ENCODE peak calls at places on chromosomes 7 and 10, in six cellular contexts. C is IMR-90, P is mesenchymal stem cell, U is H1, S is mesendoderm, J is neuronal stem cell. F is an unnamed sample.

GRCh38 chr10:98170249-98171117 is 36.0 kb downstream of the R3HCC1L start:
- DNase-seq in C (peak), P (peak), U (peak), S (peak), J (peak), F (peak)

GRCh38 chr10:44572146-44572545 is 187.2 kb upstream of the CXCL12 start:
- DNase-seq in C (no peak), P (no peak), U (no peak), S (no peak), J (no peak), F (no peak)

GRCh38 chr10:114538544-114538906 is 119.5 kb downstream of the ABLIM1 start:
- DNase-seq in C (no peak), P (no peak), U (peak), S (no peak), J (no peak), F (peak)

GRCh38 chr7:143384741-143385631 is 3.8 kb downstream of the ZYX start:
- DNase-seq in C (no peak), P (no peak), U (no peak), S (no peak), J (no peak), F (peak)

GRCh38 chr10:5151076-5151475 is 33.9 kb downstream of the AKR1C8 start:
- DNase-seq in C (no peak), P (no peak), U (no peak), S (no peak), J (no peak), F (no peak)

GRCh38 chr10:1525354-1526162 is 211.8 kb downstream of the ADARB2 start:
- DNase-seq in C (no peak), P (no peak), U (no peak), S (no peak), J (no peak), F (no peak)

GRCh38 chr10:13816195-13816926 is 229.6 kb downstream of the PRPF18 start:
- DNase-seq in C (peak), P (peak), U (no peak), S (no peak), J (no peak), F (no peak)

GRCh38 chr7:123846217-123846891 is 1.4 kb downstream of the HYAL4 start:
- DNase-seq in C (no peak), P (no peak), U (no peak), S (peak), J (no peak), F (no peak)

GRCh38 chr7:135205850-135206249 is 5.5 kb downstream of the WDR91 start:
- DNase-seq in C (no peak), P (no peak), U (no peak), S (no peak), J (no peak), F (no peak)

GRCh38 chr7:154892459-154892858 is 110.5 kb downstream of the PAXIP1 start:
- DNase-seq in C (no peak), P (no peak), U (peak), S (peak), J (no peak), F (peak)

GRCh38 chr10:50605280-50606270 is 18.2 kb downstream of the SGMS1 start:
- DNase-seq in C (peak), P (peak), U (no peak), S (no peak), J (no peak), F (no peak)

GRCh38 chr10:97898429-97898828 is 48.8 kb downstream of the GOLGA7B start:
- DNase-seq in C (no peak), P (no peak), U (no peak), S (no peak), J (no peak), F (no peak)

GRCh38 chr10:117201826-117202225 is 4.5 kb downstream of the KCNK18 start:
- DNase-seq in C (no peak), P (no peak), U (no peak), S (no peak), J (no peak), F (no peak)

GRCh38 chr7:68288099-68288498 is 1291.5 kb downstream of the TYW1 start:
- DNase-seq in C (no peak), P (no peak), U (no peak), S (no peak), J (no peak), F (no peak)

GRCh38 chr10:52066383-52066782 is 247.7 kb upstream of the DKK1 start:
- DNase-seq in C (no peak), P (no peak), U (no peak), S (peak), J (no peak), F (peak)

GRCh38 chr7:152313879-152314604 is 121.8 kb downstream of the KMT2C start:
- DNase-seq in C (peak), P (peak), U (no peak), S (no peak), J (no peak), F (no peak)

GRCh38 chr7:82839555-82839954 is 323.1 kb downstream of the PCLO start:
- DNase-seq in C (no peak), P (no peak), U (no peak), S (peak), J (no peak), F (no peak)

GRCh38 chr7:156001496-156002260 is 189.4 kb upstream of the SHH start:
- DNase-seq in C (no peak), P (no peak), U (no peak), S (no peak), J (no peak), F (peak)

GRCh38 chr7:81367335-81367801 is 402.5 kb downstream of the HGF start:
- DNase-seq in C (peak), P (peak), U (no peak), S (no peak), J (no peak), F (no peak)

GRCh38 chr10:121942749-121943148 is 14.9 kb upstream of the ATE1 start:
- DNase-seq in C (peak), P (peak), U (no peak), S (no peak), J (no peak), F (no peak)

GRCh38 chr10:24603333-24603732 is 120.4 kb downstream of the ARHGAP21 start:
- DNase-seq in C (peak), P (peak), U (no peak), S (no peak), J (no peak), F (no peak)

GRCh38 chr10:113854757-113855626 is 531 bp downstream of the NHLRC2 start:
- DNase-seq in C (peak), P (peak), U (peak), S (peak), J (no peak), F (peak)

GRCh38 chr10:125868372-125868975 is 12.6 kb downstream of the DHX32 start:
- DNase-seq in C (peak), P (peak), U (no peak), S (peak), J (no peak), F (no peak)

GRCh38 chr10:73871915-73872710 is 2.2 kb downstream of the CAMK2G start:
- DNase-seq in C (peak), P (peak), U (no peak), S (peak), J (no peak), F (no peak)

GRCh38 chr7:90655566-90655965 is 59.4 kb downstream of the CDK14 start:
- DNase-seq in C (peak), P (peak), U (no peak), S (no peak), J (no peak), F (no peak)

DNA sequence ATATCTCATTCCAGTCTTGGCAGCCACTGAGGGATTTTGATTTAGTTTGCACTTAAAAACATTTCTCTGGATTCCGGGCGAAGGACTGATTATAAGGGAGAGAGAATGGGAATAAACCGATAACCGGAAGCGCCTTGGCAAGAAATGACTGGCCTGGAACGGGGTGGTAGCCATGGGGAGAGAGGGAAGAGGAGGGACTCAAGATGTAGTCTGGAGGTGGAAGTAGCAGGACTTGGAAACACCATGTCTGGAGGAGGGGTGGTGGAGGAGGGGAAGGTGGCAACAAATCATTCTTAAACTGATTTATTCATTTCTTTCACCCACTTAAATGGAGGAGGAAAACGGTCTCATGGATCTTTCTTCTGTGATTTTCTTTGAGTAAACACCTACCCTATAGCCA is 238.1 kb downstream of the REEP3 start:
- DNase-seq in C (no peak), P (no peak), U (no peak), S (no peak), J (no peak), F (no peak)
- H3K27ac ChIP-seq in C (no peak), P (no peak), U (no peak), S (no peak), J (no peak), F (no peak)

GRCh38 chr7:35793225-35793579 is 7.7 kb upstream of the SEPTIN7 start:
- DNase-seq in C (peak), P (peak), U (no peak), S (peak), J (no peak), F (no peak)

GRCh38 chr7:35799846-35800717 is 775 bp upstream of the SEPTIN7 start:
- DNase-seq in C (peak), P (peak), U (peak), S (peak), J (peak), F (peak)

GRCh38 chr7:35800718-35801391 is at the start of gene SEPTIN7:
- DNase-seq in C (peak), P (peak), U (peak), S (peak), J (peak), F (peak)

GRCh38 chr7:35801392-35802101 is 690 bp downstream of the SEPTIN7 start:
- DNase-seq in C (peak), P (peak), U (peak), S (peak), J (peak), F (peak)

GRCh38 chr7:35797311-35797710 is 3.5 kb upstream of the SEPTIN7 start:
- DNase-seq in C (no peak), P (no peak), U (no peak), S (no peak), J (no peak), F (no peak)
- H3K23ac ChIP-seq in C (no peak), P (no peak), U (no peak), S (no peak), J (no peak), F (no peak)

DNA sequence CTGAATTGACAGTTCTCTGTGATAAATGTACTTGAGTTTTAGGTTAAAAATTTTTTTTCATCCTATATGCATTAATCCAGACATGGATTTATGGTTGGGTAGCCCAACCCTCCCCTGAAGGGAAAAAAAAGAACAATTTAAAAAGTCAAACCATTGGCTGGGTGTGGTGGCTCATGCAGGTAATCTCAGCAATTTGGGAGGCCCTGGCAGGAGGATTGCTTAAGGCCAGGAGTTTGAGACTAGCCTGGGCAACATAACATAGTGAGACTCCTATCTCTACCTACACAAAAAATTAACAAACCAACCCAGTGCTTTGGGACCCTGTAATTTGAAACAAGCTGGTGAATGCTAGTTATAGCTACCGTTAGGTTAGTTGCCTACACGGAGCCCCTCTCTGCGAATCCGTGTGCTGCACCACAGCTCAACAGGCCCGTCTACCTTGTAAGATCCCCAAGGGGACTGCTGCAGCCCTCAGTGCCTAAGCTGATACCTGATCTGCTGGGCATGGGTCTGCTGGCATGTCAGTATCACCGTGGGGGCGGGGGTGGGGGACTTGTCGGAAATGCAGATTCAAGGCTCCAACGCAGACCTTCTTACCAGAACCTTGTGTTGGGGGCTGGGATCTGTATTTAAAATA is 32.8 kb downstream of the TSPAN14 start:
- DNase-seq in C (no peak), P (no peak), U (no peak), S (no peak), J (no peak), F (no peak)
- H3K4ac ChIP-seq in C (no peak), P (no peak), U (no peak), S (no peak), J (no peak), F (no peak)

DNA sequence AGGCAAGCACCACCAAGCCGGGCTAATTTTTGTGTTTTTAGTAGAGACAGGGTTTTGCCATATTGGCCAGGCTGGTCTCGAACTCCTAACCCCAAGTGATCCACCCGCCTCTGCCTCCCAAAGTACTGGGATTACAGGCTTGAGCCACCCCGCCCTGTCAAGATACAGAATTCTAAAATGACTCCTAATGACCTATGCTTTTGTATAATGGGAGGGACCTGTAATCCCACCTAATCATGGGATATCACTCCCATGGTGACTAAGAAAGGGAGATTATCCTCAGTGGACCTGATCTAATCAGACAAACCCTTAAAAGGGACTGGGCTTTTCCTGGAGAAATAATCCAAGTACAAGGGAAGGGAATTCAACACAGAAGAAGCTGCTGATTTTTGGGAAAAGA is 28.8 kb downstream of the SAMD8 start:
- DNase-seq in C (no peak), P (no peak), U (no peak), S (peak), J (no peak), F (no peak)
- H3K27ac ChIP-seq in C (no peak), P (no peak), U (no peak), S (no peak), J (no peak), F (no peak)

GRCh38 chr7:128744366-128744905 is 5.3 kb downstream of the CALU start:
- DNase-seq in C (no peak), P (no peak), U (no peak), S (no peak), J (no peak), F (no peak)
- H3K23ac ChIP-seq in C (peak), P (no peak), U (no peak), S (no peak), J (no peak), F (no peak)

F was measured in H9.